ENCODE peak calls at places on chromosomes 11 and 22, in six cellular contexts. One of them, this sample, is unnamed.

GRCh38 chr11:76656087-76656531 is 14.4 kb downstream of the LRRC32 start:
- DNase-seq in pons: no peak
- DNase-seq in D721Med: no peak
- DNase-seq in activated CD4-positive, alpha-beta T cell treated with anti-CD3 and anti-CD28 coated beads, Interleukin-2, amount 10 ng/mL, durations not matched to agents 7 days and 5 days: no peak
- DNase-seq in AG08396: no peak
- DNase-seq in suprapubic skin: peak
- DNase-seq in this sample: peak

GRCh38 chr11:116536416-116536815 is 236.4 kb downstream of the BUD13 start:
- DNase-seq in activated CD4-positive, alpha-beta T cell treated with anti-CD3 and anti-CD28 coated beads, Interleukin-2, amount 10 ng/mL, durations not matched to agents 7 days and 5 days: no peak
- DNase-seq in AG08396: no peak
- DNase-seq in pons: no peak
- DNase-seq in D721Med: no peak
- DNase-seq in suprapubic skin: peak
- DNase-seq in this sample: peak

GRCh38 chr11:82631722-82632630 is 101.7 kb downstream of the FAM181B start:
- DNase-seq in D721Med: no peak
- DNase-seq in AG08396: no peak
- DNase-seq in pons: peak
- DNase-seq in suprapubic skin: no peak
- DNase-seq in activated CD4-positive, alpha-beta T cell treated with anti-CD3 and anti-CD28 coated beads, Interleukin-2, amount 10 ng/mL, durations not matched to agents 7 days and 5 days: no peak
- DNase-seq in this sample: no peak

GRCh38 chr22:45006873-45007246 is 2.9 kb downstream of the PHF21B start:
- DNase-seq in suprapubic skin: no peak
- DNase-seq in AG08396: no peak
- DNase-seq in D721Med: no peak
- DNase-seq in activated CD4-positive, alpha-beta T cell treated with anti-CD3 and anti-CD28 coated beads, Interleukin-2, amount 10 ng/mL, durations not matched to agents 7 days and 5 days: no peak
- DNase-seq in pons: peak
- DNase-seq in this sample: no peak

GRCh38 chr11:46321757-46322156 is 25.5 kb upstream of the DGKZ start:
- DNase-seq in pons: no peak
- DNase-seq in D721Med: no peak
- DNase-seq in activated CD4-positive, alpha-beta T cell treated with anti-CD3 and anti-CD28 coated beads, Interleukin-2, amount 10 ng/mL, durations not matched to agents 7 days and 5 days: no peak
- DNase-seq in AG08396: no peak
- DNase-seq in suprapubic skin: no peak
- DNase-seq in this sample: no peak

GRCh38 chr11:121029153-121029552 is 5.3 kb downstream of the TBCEL start:
- DNase-seq in AG08396: no peak
- DNase-seq in suprapubic skin: no peak
- DNase-seq in activated CD4-positive, alpha-beta T cell treated with anti-CD3 and anti-CD28 coated beads, Interleukin-2, amount 10 ng/mL, durations not matched to agents 7 days and 5 days: no peak
- DNase-seq in pons: no peak
- DNase-seq in D721Med: no peak
- DNase-seq in this sample: no peak

GRCh38 chr22:26979294-26979693 is 321.9 kb downstream of the MIAT start:
- DNase-seq in activated CD4-positive, alpha-beta T cell treated with anti-CD3 and anti-CD28 coated beads, Interleukin-2, amount 10 ng/mL, durations not matched to agents 7 days and 5 days: no peak
- DNase-seq in D721Med: no peak
- DNase-seq in AG08396: no peak
- DNase-seq in suprapubic skin: no peak
- DNase-seq in pons: no peak
- DNase-seq in this sample: no peak

GRCh38 chr11:66619080-66619554 is 2.7 kb downstream of the RBM14 start:
- DNase-seq in activated CD4-positive, alpha-beta T cell treated with anti-CD3 and anti-CD28 coated beads, Interleukin-2, amount 10 ng/mL, durations not matched to agents 7 days and 5 days: peak
- DNase-seq in suprapubic skin: no peak
- DNase-seq in AG08396: peak
- DNase-seq in pons: peak
- DNase-seq in D721Med: no peak
- DNase-seq in this sample: peak

GRCh38 chr11:59615132-59615636 is 390 bp downstream of the OSBP start:
- DNase-seq in activated CD4-positive, alpha-beta T cell treated with anti-CD3 and anti-CD28 coated beads, Interleukin-2, amount 10 ng/mL, durations not matched to agents 7 days and 5 days: peak
- DNase-seq in D721Med: no peak
- DNase-seq in pons: no peak
- DNase-seq in AG08396: no peak
- DNase-seq in suprapubic skin: peak
- DNase-seq in this sample: peak

GRCh38 chr11:70109006-70109405 is 30.9 kb downstream of the ANO1 start:
- DNase-seq in activated CD4-positive, alpha-beta T cell treated with anti-CD3 and anti-CD28 coated beads, Interleukin-2, amount 10 ng/mL, durations not matched to agents 7 days and 5 days: no peak
- DNase-seq in AG08396: no peak
- DNase-seq in suprapubic skin: no peak
- DNase-seq in pons: no peak
- DNase-seq in D721Med: no peak
- DNase-seq in this sample: no peak

GRCh38 chr11:117387992-117388765 is 60.5 kb downstream of the CEP164 start:
- DNase-seq in pons: no peak
- DNase-seq in activated CD4-positive, alpha-beta T cell treated with anti-CD3 and anti-CD28 coated beads, Interleukin-2, amount 10 ng/mL, durations not matched to agents 7 days and 5 days: no peak
- DNase-seq in D721Med: no peak
- DNase-seq in suprapubic skin: no peak
- DNase-seq in AG08396: peak
- DNase-seq in this sample: peak

This sample was measured in posterior vena cava.